ENCODE peak calls at places on chromosomes 11 and 22, in six cellular contexts. K, C, J, N, U and S are unnamed samples.

GRCh38 chr11:77301510-77301909 is at the start of gene GDPD4:
- DNase-seq in K (no peak), C (no peak), J (no peak), N (no peak), U (peak; percentile 12), S (no peak)

GRCh38 chr11:78138694-78139421 is 568 bp downstream of the ALG8 start:
- DNase-seq in K (no peak), C (peak; percentile 81), J (peak; percentile 50), N (no peak), U (peak; percentile 55), S (peak; percentile 21)

GRCh38 chr11:36775157-36775556 is 177.1 kb upstream of the RAG2 start:
- DNase-seq in K (no peak), C (no peak), J (no peak), N (no peak), U (no peak), S (no peak)

GRCh38 chr11:119513806-119514170 is 90.8 kb upstream of the THY1 start:
- DNase-seq in K (no peak), C (no peak), J (no peak), N (no peak), U (no peak), S (no peak)

GRCh38 chr22:22480940-22481339 is 27.6 kb downstream of the ZNF280B start:
- DNase-seq in K (no peak), C (no peak), J (no peak), N (peak; percentile 65), U (no peak), S (no peak)

GRCh38 chr11:65279713-65280459 is 18.1 kb downstream of the POLA2 start:
- DNase-seq in K (peak; percentile 89), C (no peak), J (peak; percentile 84), N (peak; percentile 24), U (no peak), S (peak; percentile 46)

GRCh38 chr11:109208116-109208515 is 213.9 kb upstream of the C11orf87 start:
- DNase-seq in K (no peak), C (no peak), J (no peak), N (no peak), U (no peak), S (no peak)

GRCh38 chr11:58318532-58318931 is 40.3 kb downstream of the OR5B17 start:
- DNase-seq in K (no peak), C (no peak), J (no peak), N (no peak), U (no peak), S (no peak)

GRCh38 chr11:118938491-118939411 is 13.0 kb upstream of the BCL9L start:
- DNase-seq in K (no peak), C (no peak), J (peak; percentile 59), N (peak; percentile 72), U (no peak), S (no peak)

DNA sequence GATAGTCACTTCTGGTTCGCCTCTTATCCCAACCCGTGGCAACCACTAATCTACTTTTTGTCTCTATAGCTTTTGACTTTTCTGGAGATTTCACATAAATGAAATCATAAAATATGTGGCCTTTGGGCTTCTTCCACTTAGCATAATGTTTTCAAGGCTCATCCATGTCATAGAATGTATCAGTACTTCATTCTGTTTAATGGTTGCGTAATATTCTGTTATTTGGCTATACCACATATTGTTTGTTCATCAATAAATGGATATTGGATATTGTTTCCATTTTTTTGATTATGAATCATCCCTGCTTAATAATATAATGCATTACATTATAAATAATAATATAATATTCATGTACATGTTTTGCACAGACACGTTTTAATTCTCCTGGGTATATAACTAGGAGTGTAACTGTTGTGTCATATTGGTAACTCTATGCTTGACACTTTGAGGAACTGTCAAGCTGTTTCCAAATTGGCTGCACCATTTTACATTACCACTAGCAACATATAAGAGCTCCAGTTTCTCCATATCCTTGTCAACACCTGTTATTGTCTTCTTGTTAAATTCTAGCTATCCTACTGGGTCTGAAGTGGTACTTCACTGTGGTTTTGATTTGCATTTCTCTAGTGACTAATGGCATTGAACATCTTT is 181.5 kb downstream of the CADM1 start:
- DNase-seq in K (no peak), C (no peak), J (no peak), N (no peak), U (no peak), S (no peak)
- TF ChIP-seq MYC in K (no peak), C (no peak), J (no peak), N (no peak), U (no peak), S (no peak)

GRCh38 chr11:122814401-122814800 is 23.9 kb upstream of the CRTAM start:
- DNase-seq in K (no peak), C (no peak), J (peak; percentile 11), N (peak; percentile 5), U (no peak), S (no peak)

GRCh38 chr11:122820158-122820557 is 18.1 kb upstream of the CRTAM start:
- DNase-seq in K (no peak), C (no peak), J (no peak), N (no peak), U (no peak), S (no peak)

GRCh38 chr11:122815900-122816299 is 22.4 kb upstream of the CRTAM start:
- DNase-seq in K (no peak), C (no peak), J (no peak), N (no peak), U (no peak), S (no peak)

GRCh38 chr11:122816701-122817100 is 21.6 kb upstream of the CRTAM start:
- DNase-seq in K (peak; percentile 72), C (no peak), J (no peak), N (no peak), U (no peak), S (no peak)

DNA sequence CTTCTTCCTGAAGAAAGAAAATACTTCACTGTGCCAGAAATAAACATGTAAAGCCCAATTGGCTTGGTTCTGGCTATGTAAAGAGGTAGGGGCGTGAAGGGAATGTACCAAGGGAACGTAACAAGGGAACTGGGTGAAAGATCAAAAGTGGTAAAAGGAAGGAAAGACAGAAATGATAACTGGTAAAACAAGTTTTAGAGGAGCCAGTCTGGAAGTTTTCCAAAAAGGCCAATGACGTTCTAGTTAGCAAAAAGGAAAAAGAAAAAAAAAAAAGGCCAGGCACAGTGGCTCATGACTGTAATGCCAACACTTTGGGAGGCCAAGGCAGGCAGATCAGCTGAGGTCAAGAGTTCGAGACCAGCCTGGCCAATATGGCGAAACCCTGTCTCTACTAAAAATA is 21.2 kb upstream of the CRTAM start:
- DNase-seq in K (no peak), C (no peak), J (no peak), N (no peak), U (no peak), S (no peak)
- TF ChIP-seq MYC in K (no peak), C (no peak), J (no peak), N (no peak), U (no peak), S (no peak)

GRCh38 chr11:2523821-2524391 is 79.1 kb downstream of the KCNQ1 start:
- DNase-seq in K (no peak), C (no peak), J (no peak), N (no peak), U (no peak), S (no peak)
- TF ChIP-seq MYC in K (no peak), C (no peak), J (no peak), N (no peak), U (no peak), S (no peak)

GRCh38 chr11:12170984-12171383 is 60.6 kb downstream of the MICAL2 start:
- DNase-seq in K (no peak), C (no peak), J (no peak), N (no peak), U (no peak), S (no peak)
- TF ChIP-seq MYC in K (no peak), C (no peak), J (no peak), N (no peak), U (no peak), S (no peak)

GRCh38 chr11:125222494-125222893 is 57.9 kb downstream of the PKNOX2 start:
- DNase-seq in K (no peak), C (no peak), J (no peak), N (no peak), U (no peak), S (no peak)

GRCh38 chr11:125221499-125221898 is 56.9 kb downstream of the PKNOX2 start:
- DNase-seq in K (no peak), C (no peak), J (no peak), N (no peak), U (no peak), S (no peak)

GRCh38 chr11:125224391-125225015 is 60.0 kb downstream of the PKNOX2 start:
- DNase-seq in K (peak; percentile 45), C (peak; percentile 23), J (no peak), N (peak; percentile 9), U (peak; percentile 18), S (no peak)

GRCh38 chr11:125225401-125225800 is 60.9 kb downstream of the PKNOX2 start:
- DNase-seq in K (no peak), C (no peak), J (no peak), N (no peak), U (no peak), S (no peak)

DNA sequence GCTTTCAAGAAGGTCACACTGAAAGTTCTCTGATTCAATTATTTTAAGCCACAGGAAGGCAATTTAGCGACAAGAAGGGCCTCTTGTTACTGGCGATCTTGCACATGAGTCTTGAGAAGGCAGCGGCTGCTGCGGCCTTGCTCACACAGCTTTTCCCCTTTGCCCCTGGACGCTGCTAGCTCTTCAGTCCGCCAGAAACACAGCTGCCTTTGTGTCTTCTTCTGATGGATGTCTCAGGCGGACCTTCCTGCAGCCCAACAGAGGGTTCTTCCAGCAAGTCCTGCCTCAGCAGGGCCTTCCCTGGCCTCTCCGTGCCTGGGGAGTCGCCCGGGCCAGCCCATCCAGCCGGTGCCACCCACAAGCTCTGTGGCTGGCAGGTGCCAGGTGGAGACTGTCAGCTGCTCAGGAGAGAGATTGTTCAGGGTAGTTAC is 59.4 kb downstream of the PKNOX2 start:
- DNase-seq in K (no peak), C (no peak), J (no peak), N (no peak), U (no peak), S (no peak)
- TF ChIP-seq MYC in K (no peak), C (no peak), J (no peak), N (no peak), U (no peak), S (no peak)

GRCh38 chr11:94493443-94494199 is at the start of the genes ANKRD49 and MRE11:
- DNase-seq in K (peak; percentile 100), C (peak; percentile 100), J (peak; percentile 97), N (peak; percentile 97), U (peak; percentile 94), S (peak; percentile 96)

GRCh38 chr11:94494200-94494545 is 389 bp downstream of the ANKRD49 start:
- DNase-seq in K (no peak), C (no peak), J (no peak), N (no peak), U (no peak), S (no peak)

DNA sequence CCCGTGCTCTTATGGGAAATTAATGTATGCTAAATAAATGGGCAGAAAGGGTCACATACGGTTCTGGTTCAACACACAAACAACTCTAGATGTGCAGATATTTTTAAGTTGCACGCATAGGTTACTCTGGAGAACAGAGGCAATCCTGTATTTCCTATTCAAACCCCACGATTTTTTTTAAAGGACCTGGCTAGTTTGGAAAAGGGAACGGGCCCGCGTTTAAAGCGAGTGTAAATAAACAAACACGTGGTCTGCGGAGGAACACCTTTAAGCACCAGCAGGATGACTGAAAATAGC is 550 bp downstream of the MRE11 start:
- DNase-seq in K (no peak), C (peak; percentile 66), J (no peak), N (no peak), U (no peak), S (no peak)
- TF ChIP-seq MYC in K (no peak), C (peak; percentile 88), J (no peak), N (no peak), U (no peak), S (no peak)

GRCh38 chr22:47370448-47371262 is 608.2 kb downstream of the TBC1D22A start:
- DNase-seq in K (no peak), C (no peak), J (no peak), N (no peak), U (no peak), S (no peak)
- TF ChIP-seq MYC in K (no peak), C (no peak), J (no peak), N (no peak), U (no peak), S (no peak)